ENCODE peak calls at places on chromosomes 1 and 21, in five cellular contexts. T, A, G, B and F are unnamed samples.

GRCh38 chr1:55334797-55335196 is 119.6 kb upstream of the USP24 start:
- DNase-seq in T (no peak), A (no peak), G (no peak), B (no peak), F (no peak)

GRCh38 chr21:38228115-38228514 is 28.7 kb upstream of the KCNJ15 start:
- DNase-seq in T (no peak), A (peak; percentile 71), G (no peak), B (no peak), F (no peak)

GRCh38 chr1:16131636-16132324 is 24.1 kb downstream of the EPHA2 start:
- DNase-seq in T (no peak), A (no peak), G (no peak), B (no peak), F (no peak)

GRCh38 chr1:156510709-156511108 is 10.1 kb upstream of the MEF2D start:
- DNase-seq in T (no peak), A (no peak), G (peak; percentile 93), B (peak; percentile 91), F (no peak)

GRCh38 chr1:112370981-112371380 is 25.0 kb upstream of the CTTNBP2NL start:
- DNase-seq in T (no peak), A (no peak), G (no peak), B (no peak), F (no peak)

GRCh38 chr1:86169625-86170024 is 13.1 kb upstream of the COL24A1 start:
- DNase-seq in T (no peak), A (no peak), G (no peak), B (peak; percentile 42), F (no peak)

GRCh38 chr1:6521502-6521901 is 30.0 kb upstream of the PLEKHG5 start:
- DNase-seq in T (no peak), A (peak; percentile 81), G (no peak), B (peak; percentile 59), F (no peak)

GRCh38 chr1:93771843-93772242 is 90.2 kb upstream of the BCAR3 start:
- DNase-seq in T (no peak), A (no peak), G (no peak), B (no peak), F (no peak)

GRCh38 chr1:211511947-211512346 is 20.0 kb upstream of the RD3 start:
- DNase-seq in T (no peak), A (peak; percentile 71), G (no peak), B (peak; percentile 33), F (no peak)

GRCh38 chr1:67869233-67869632 is 36.0 kb upstream of the GNG12 start:
- DNase-seq in T (no peak), A (no peak), G (no peak), B (no peak), F (no peak)

GRCh38 chr21:25572895-25573310 is 34.4 kb downstream of the MRPL39 start:
- DNase-seq in T (no peak), A (peak; percentile 16), G (no peak), B (no peak), F (no peak)

GRCh38 chr1:58848818-58849411 is 65.1 kb upstream of the JUN start:
- DNase-seq in T (no peak), A (peak; percentile 100), G (peak; percentile 71), B (peak; percentile 99), F (no peak)

GRCh38 chr1:248844526-248844925 is 6.5 kb downstream of the ZNF672 start:
- DNase-seq in T (no peak), A (no peak), G (no peak), B (no peak), F (no peak)

GRCh38 chr1:101025283-101025679 is 303 bp downstream of the DPH5 start:
- DNase-seq in T (peak; percentile 17), A (peak; percentile 34), G (no peak), B (peak; percentile 51), F (no peak)

GRCh38 chr1:234975122-234975940 is 153.3 kb downstream of the TOMM20 start:
- DNase-seq in T (no peak), A (peak; percentile 99), G (no peak), B (peak; percentile 91), F (peak; percentile 60)

GRCh38 chr21:45876381-45877159 is 105.0 kb upstream of the COL6A1 start:
- DNase-seq in T (no peak), A (no peak), G (no peak), B (no peak), F (peak; percentile 10)

GRCh38 chr1:227356582-227357228 is 38.4 kb upstream of the CDC42BPA start:
- DNase-seq in T (no peak), A (peak; percentile 36), G (no peak), B (peak; percentile 1), F (no peak)

GRCh38 chr1:219837274-219837993 is 90.9 kb downstream of the SLC30A10 start:
- DNase-seq in T (no peak), A (peak; percentile 58), G (no peak), B (peak; percentile 61), F (peak; percentile 70)

GRCh38 chr21:46361937-46362336 is 38.0 kb downstream of the PCNT start:
- DNase-seq in T (no peak), A (no peak), G (no peak), B (no peak), F (no peak)

GRCh38 chr1:180926164-180926981 is 13.7 kb downstream of the KIAA1614 start:
- DNase-seq in T (peak; percentile 84), A (peak; percentile 97), G (no peak), B (peak; percentile 48), F (peak; percentile 92)

GRCh38 chr1:92441316-92442311 is 45.1 kb downstream of the GFI1 start:
- DNase-seq in T (peak; percentile 65), A (no peak), G (no peak), B (no peak), F (peak; percentile 26)

GRCh38 chr1:27936370-27936769 is 1.6 kb downstream of the SMPDL3B start:
- DNase-seq in T (no peak), A (no peak), G (no peak), B (no peak), F (no peak)

GRCh38 chr1:29953938-29954337 is 717.6 kb downstream of the PTPRU start:
- DNase-seq in T (no peak), A (no peak), G (no peak), B (no peak), F (no peak)

GRCh38 chr1:92134331-92134730 is 54.2 kb downstream of the BTBD8 start:
- DNase-seq in T (no peak), A (no peak), G (no peak), B (no peak), F (no peak)

GRCh38 chr1:6197746-6198427 is 1.5 kb downstream of the RPL22 start:
- DNase-seq in T (no peak), A (no peak), G (no peak), B (peak; percentile 35), F (no peak)

GRCh38 chr1:31855038-31855845 is 39.4 kb upstream of the SPOCD1 start:
- DNase-seq in T (no peak), A (peak; percentile 39), G (no peak), B (peak; percentile 71), F (no peak)

GRCh38 chr1:147052677-147053076 is 114.6 kb downstream of the NBPF12 start:
- DNase-seq in T (no peak), A (no peak), G (no peak), B (no peak), F (no peak)

GRCh38 chr1:222950892-222951291 is 136.1 kb downstream of the DISP1 start:
- DNase-seq in T (no peak), A (no peak), G (no peak), B (no peak), F (peak; percentile 66)

GRCh38 chr1:155085504-155086181 is 7.0 kb downstream of the EFNA3 start:
- DNase-seq in T (no peak), A (peak; percentile 37), G (peak; percentile 65), B (peak; percentile 88), F (no peak)

GRCh38 chr1:207654320-207654719 is 9.4 kb downstream of the CR1L start:
- DNase-seq in T (no peak), A (no peak), G (no peak), B (peak; percentile 31), F (no peak)

GRCh38 chr1:29671446-29671845 is 435.1 kb downstream of the PTPRU start:
- DNase-seq in T (no peak), A (no peak), G (no peak), B (no peak), F (no peak)